ENCODE peak calls at places on chromosomes 12 and 14, in four cellular contexts. One of them, this sample, is unnamed.
A peak's percentile ranks its signal among the peaks of the same experiment; 100 is the strongest.

GRCh38 chr14:24418492-24418873 is 11.0 kb downstream of the CBLN3 start:
- DNase-seq in iPS DF 6.9: no peak
- DNase-seq in astrocyte: no peak
- DNase-seq in Karpas-422: no peak
- DNase-seq in this sample: peak; percentile 67

GRCh38 chr12:42589465-42590323 is at the start of gene PRICKLE1:
- DNase-seq in iPS DF 6.9: no peak
- DNase-seq in astrocyte: peak; percentile 71
- DNase-seq in Karpas-422: no peak
- DNase-seq in this sample: peak; percentile 86

GRCh38 chr14:50060871-50061663 is 55.3 kb downstream of the VCPKMT start:
- DNase-seq in iPS DF 6.9: peak; percentile 18
- DNase-seq in astrocyte: peak; percentile 89
- DNase-seq in Karpas-422: no peak
- DNase-seq in this sample: peak; percentile 94

GRCh38 chr14:90318016-90318415 is 13.7 kb downstream of the NRDE2 start:
- DNase-seq in iPS DF 6.9: no peak
- DNase-seq in astrocyte: no peak
- DNase-seq in Karpas-422: no peak
- DNase-seq in this sample: no peak

GRCh38 chr12:53728206-53728605 is 954 bp upstream of the CALCOCO1 start:
- DNase-seq in iPS DF 6.9: no peak
- DNase-seq in astrocyte: no peak
- DNase-seq in Karpas-422: no peak
- DNase-seq in this sample: no peak

GRCh38 chr12:120522568-120522967 is 6.4 kb downstream of the COQ5 start:
- DNase-seq in iPS DF 6.9: no peak
- DNase-seq in astrocyte: no peak
- DNase-seq in Karpas-422: no peak
- DNase-seq in this sample: no peak

GRCh38 chr14:61653507-61653906 is 41.8 kb upstream of the HIF1A start:
- DNase-seq in iPS DF 6.9: no peak
- DNase-seq in astrocyte: peak; percentile 62
- DNase-seq in Karpas-422: no peak
- DNase-seq in this sample: peak; percentile 88

GRCh38 chr14:45716506-45716905 is 463.5 kb upstream of the MIS18BP1 start:
- DNase-seq in iPS DF 6.9: no peak
- DNase-seq in astrocyte: no peak
- DNase-seq in Karpas-422: no peak
- DNase-seq in this sample: peak; percentile 5

GRCh38 chr14:78455896-78456435 is 285.8 kb downstream of the NRXN3 start:
- DNase-seq in iPS DF 6.9: no peak
- DNase-seq in astrocyte: no peak
- DNase-seq in Karpas-422: peak; percentile 62
- DNase-seq in this sample: no peak

GRCh38 chr14:78448483-78449094 is 278.4 kb downstream of the NRXN3 start:
- DNase-seq in iPS DF 6.9: peak; percentile 73
- DNase-seq in astrocyte: no peak
- DNase-seq in Karpas-422: peak; percentile 87
- DNase-seq in this sample: peak; percentile 42

GRCh38 chr14:78446807-78447206 is 276.6 kb downstream of the NRXN3 start:
- DNase-seq in iPS DF 6.9: no peak
- DNase-seq in astrocyte: no peak
- DNase-seq in Karpas-422: peak; percentile 45
- DNase-seq in this sample: peak; percentile 25

GRCh38 chr14:78445275-78445674 is 275.1 kb downstream of the NRXN3 start:
- DNase-seq in iPS DF 6.9: no peak
- DNase-seq in astrocyte: no peak
- DNase-seq in Karpas-422: no peak
- DNase-seq in this sample: no peak

GRCh38 chr14:78450945-78451344 is 280.8 kb downstream of the NRXN3 start:
- DNase-seq in iPS DF 6.9: no peak
- DNase-seq in astrocyte: no peak
- DNase-seq in Karpas-422: no peak
- DNase-seq in this sample: no peak
- H3K4me3 ChIP-seq in iPS DF 6.9: no peak overlapping the region
- H3K4me3 ChIP-seq in astrocyte: no peak overlapping the region
- H3K4me3 ChIP-seq in Karpas-422: no peak overlapping the region
- H3K4me3 ChIP-seq in this sample: no peak overlapping the region

DNA sequence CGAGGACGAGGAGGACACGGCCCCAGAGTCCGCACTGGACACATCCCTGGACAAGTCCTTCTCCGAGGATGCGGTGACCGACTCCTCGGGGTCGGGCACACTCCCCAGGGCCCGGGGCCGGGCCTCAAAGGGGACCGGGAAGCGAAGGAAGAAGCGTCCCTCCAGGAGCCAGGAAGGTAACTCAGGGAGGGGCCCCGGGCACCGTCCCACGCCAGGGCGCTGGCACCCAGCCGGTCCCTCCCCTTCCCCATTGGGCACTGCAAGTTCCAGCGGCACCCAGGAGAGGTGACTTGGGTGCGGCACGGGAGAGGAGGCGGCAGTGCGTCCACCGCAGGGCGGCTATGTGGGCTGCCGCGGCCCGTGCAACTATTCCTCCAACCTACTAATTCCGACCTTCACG is 9.3 kb upstream of the ADSS1 start:
- DNase-seq in iPS DF 6.9: no peak
- DNase-seq in astrocyte: no peak
- DNase-seq in Karpas-422: no peak
- DNase-seq in this sample: no peak
- H3K36me3 ChIP-seq in iPS DF 6.9: peaks cover 46% of the 10 kb centered on the region
- H3K36me3 ChIP-seq in astrocyte: peaks cover 2% of the 10 kb centered on the region
- H3K36me3 ChIP-seq in Karpas-422: no peaks in the 10 kb centered on the region
- H3K36me3 ChIP-seq in this sample: no peaks in the 10 kb centered on the region

DNA sequence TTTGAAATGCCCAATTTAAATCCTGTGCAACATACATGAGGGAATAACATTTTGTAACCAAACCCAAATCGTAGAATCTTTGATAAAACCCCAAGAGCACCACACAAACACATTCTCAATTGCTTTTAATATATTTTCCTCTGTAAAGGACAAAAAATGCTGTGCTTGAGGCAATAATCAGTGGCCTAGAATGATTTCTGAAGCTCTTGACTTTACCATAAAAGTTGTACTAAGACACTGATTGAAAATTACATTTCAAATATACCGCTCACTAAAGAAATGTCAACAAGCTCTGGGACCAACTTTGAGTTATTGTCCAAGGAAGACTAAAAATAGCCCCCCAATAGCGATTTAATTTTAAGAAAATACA is 1.5 kb downstream of the EML5 start:
- DNase-seq in iPS DF 6.9: no peak
- DNase-seq in astrocyte: no peak
- DNase-seq in Karpas-422: no peak
- DNase-seq in this sample: no peak
- H3K4me3 ChIP-seq in iPS DF 6.9: no peak overlapping the region
- H3K4me3 ChIP-seq in astrocyte: no peak overlapping the region
- H3K4me3 ChIP-seq in Karpas-422: no peak overlapping the region
- H3K4me3 ChIP-seq in this sample: no peak overlapping the region

GRCh38 chr14:76011959-76012802 is 26.6 kb downstream of the IFT43 start:
- DNase-seq in iPS DF 6.9: peak; percentile 2
- DNase-seq in astrocyte: peak; percentile 30
- DNase-seq in Karpas-422: no peak
- DNase-seq in this sample: no peak

GRCh38 chr14:76006253-76006652 is 20.7 kb downstream of the IFT43 start:
- DNase-seq in iPS DF 6.9: no peak
- DNase-seq in astrocyte: no peak
- DNase-seq in Karpas-422: no peak
- DNase-seq in this sample: no peak

GRCh38 chr14:76007852-76008251 is 22.3 kb downstream of the IFT43 start:
- DNase-seq in iPS DF 6.9: no peak
- DNase-seq in astrocyte: no peak
- DNase-seq in Karpas-422: no peak
- DNase-seq in this sample: peak; percentile 72
- H3K36me3 ChIP-seq in iPS DF 6.9: no peaks in the 10 kb centered on the region
- H3K36me3 ChIP-seq in astrocyte: peaks cover 6% of the 10 kb centered on the region
- H3K36me3 ChIP-seq in Karpas-422: peaks cover 14% of the 10 kb centered on the region
- H3K36me3 ChIP-seq in this sample: peaks cover 33% of the 10 kb centered on the region

GRCh38 chr14:54568821-54569591 is 2.1 kb downstream of the SAMD4A start:
- DNase-seq in iPS DF 6.9: no peak
- DNase-seq in astrocyte: peak; percentile 33
- DNase-seq in Karpas-422: no peak
- DNase-seq in this sample: peak; percentile 77

GRCh38 chr14:54572316-54572715 is 5.4 kb downstream of the SAMD4A start:
- DNase-seq in iPS DF 6.9: peak; percentile 55
- DNase-seq in astrocyte: no peak
- DNase-seq in Karpas-422: peak; percentile 85
- DNase-seq in this sample: peak; percentile 38

GRCh38 chr14:54567634-54568561 is 970 bp downstream of the SAMD4A start:
- DNase-seq in iPS DF 6.9: peak; percentile 29
- DNase-seq in astrocyte: peak; percentile 70
- DNase-seq in Karpas-422: peak; percentile 86
- DNase-seq in this sample: peak; percentile 72

GRCh38 chr14:54570047-54570446 is 3.1 kb downstream of the SAMD4A start:
- DNase-seq in iPS DF 6.9: no peak
- DNase-seq in astrocyte: no peak
- DNase-seq in Karpas-422: no peak
- DNase-seq in this sample: no peak

DNA sequence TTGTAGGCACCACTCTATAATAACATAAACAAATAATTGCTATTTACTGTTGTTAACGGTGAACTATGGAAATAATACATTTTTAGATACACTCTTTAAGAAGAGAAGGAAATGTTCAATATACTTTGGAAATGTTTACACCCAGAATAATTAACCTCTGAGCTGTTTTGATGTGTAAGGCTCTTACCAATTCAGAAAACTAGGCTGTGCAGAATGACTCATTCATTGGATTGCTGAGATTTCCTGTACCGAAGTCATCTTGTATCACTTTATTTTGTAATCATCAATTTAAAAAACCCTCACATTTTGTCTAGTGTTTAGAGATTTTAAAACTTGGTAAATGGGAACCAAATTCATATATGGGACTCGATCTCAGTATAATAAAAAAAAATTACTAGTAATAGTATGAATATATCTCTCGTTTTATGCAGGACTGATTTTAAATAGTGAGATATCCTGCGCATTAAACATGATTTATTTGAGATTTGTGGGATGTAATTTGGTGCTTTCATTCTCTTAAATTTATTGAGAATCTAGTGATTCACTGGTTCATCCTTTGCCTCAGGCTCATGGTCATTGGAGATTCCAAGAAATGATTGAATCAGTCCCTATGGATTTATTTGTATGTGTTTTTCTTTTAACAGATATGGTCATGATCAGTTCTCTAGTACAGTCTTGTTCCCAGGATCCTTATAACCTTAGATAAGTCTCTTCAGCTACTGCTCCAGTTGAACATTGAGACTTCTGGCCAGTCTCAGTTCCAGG is 3.9 kb downstream of the SAMD4A start:
- DNase-seq in iPS DF 6.9: no peak
- DNase-seq in astrocyte: peak; percentile 88
- DNase-seq in Karpas-422: no peak
- DNase-seq in this sample: peak; percentile 91
- H3K4me3 ChIP-seq in iPS DF 6.9: no peak overlapping the region
- H3K4me3 ChIP-seq in astrocyte: peak overlapping the region; percentile 41
- H3K4me3 ChIP-seq in Karpas-422: peak overlapping the region; percentile 90
- H3K4me3 ChIP-seq in this sample: peak overlapping the region; percentile 92

DNA sequence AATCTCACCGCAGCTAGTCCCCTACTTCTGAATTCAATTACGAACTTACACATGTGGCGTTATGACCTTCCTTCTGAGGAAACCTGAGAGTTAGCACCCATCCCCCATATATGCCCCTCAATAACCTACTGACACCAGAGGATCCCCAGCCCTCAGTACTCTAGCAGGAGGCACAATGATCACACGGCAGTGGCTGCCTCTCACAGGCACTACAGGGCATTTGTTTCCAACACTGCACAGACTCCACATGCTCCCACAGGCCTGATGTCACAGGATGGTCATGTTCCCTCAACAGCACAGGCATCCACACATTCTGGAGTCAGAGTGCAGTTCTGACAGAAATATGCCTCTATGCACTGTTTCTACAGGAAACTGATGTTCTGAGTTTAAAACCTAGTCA is 17.4 kb downstream of the PPP1CC start:
- DNase-seq in iPS DF 6.9: no peak
- DNase-seq in astrocyte: no peak
- DNase-seq in Karpas-422: no peak
- DNase-seq in this sample: no peak
- H3K36me3 ChIP-seq in iPS DF 6.9: peaks cover 25% of the 10 kb centered on the region
- H3K36me3 ChIP-seq in astrocyte: peaks cover 52% of the 10 kb centered on the region
- H3K36me3 ChIP-seq in Karpas-422: peaks cover 75% of the 10 kb centered on the region
- H3K36me3 ChIP-seq in this sample: peaks cover 74% of the 10 kb centered on the region

This sample was measured in GM23248.